ENCODE peak calls at places on chromosome 19, in seven cellular contexts. One of them, this sample, is unnamed.

GRCh38 chr19:57473646-57474045 is 3.7 kb downstream of the ZNF772 start:
- DNase-seq in GM13976: no peak
- DNase-seq in WTC11: no peak
- DNase-seq in cardiac fibroblast: peak
- DNase-seq in heart left ventricle: no peak
- DNase-seq in left ventricle myocardium inferior: no peak
- DNase-seq in H9: no peak
- DNase-seq in this sample: no peak

GRCh38 chr19:30567535-30568232 is 195.5 kb downstream of the ZNF536 start:
- DNase-seq in left ventricle myocardium inferior: no peak
- DNase-seq in cardiac fibroblast: no peak
- DNase-seq in GM13976: no peak
- DNase-seq in WTC11: no peak
- DNase-seq in H9: no peak
- DNase-seq in heart left ventricle: no peak
- DNase-seq in this sample: no peak

GRCh38 chr19:35901854-35902661 is at the start of gene HCST:
- DNase-seq in H9: no peak
- DNase-seq in WTC11: no peak
- DNase-seq in cardiac fibroblast: peak
- DNase-seq in GM13976: no peak
- DNase-seq in heart left ventricle: no peak
- DNase-seq in left ventricle myocardium inferior: no peak
- DNase-seq in this sample: no peak

GRCh38 chr19:13784731-13785452 is 10.4 kb upstream of the ZSWIM4 start:
- DNase-seq in WTC11: peak
- DNase-seq in left ventricle myocardium inferior: peak
- DNase-seq in GM13976: peak
- DNase-seq in heart left ventricle: peak
- DNase-seq in H9: peak
- DNase-seq in cardiac fibroblast: peak
- DNase-seq in this sample: peak

GRCh38 chr19:16075430-16076153 is 703 bp upstream of the TPM4 start:
- DNase-seq in GM13976: no peak
- DNase-seq in H9: no peak
- DNase-seq in cardiac fibroblast: peak
- DNase-seq in WTC11: no peak
- DNase-seq in left ventricle myocardium inferior: no peak
- DNase-seq in heart left ventricle: no peak
- DNase-seq in this sample: no peak

GRCh38 chr19:30068528-30069395 is 126.7 kb downstream of the URI1 start:
- DNase-seq in cardiac fibroblast: no peak
- DNase-seq in heart left ventricle: peak
- DNase-seq in WTC11: no peak
- DNase-seq in H9: peak
- DNase-seq in GM13976: no peak
- DNase-seq in left ventricle myocardium inferior: no peak
- DNase-seq in this sample: no peak

GRCh38 chr19:7395360-7395781 is 46.6 kb downstream of the ARHGEF18 start:
- DNase-seq in H9: no peak
- DNase-seq in GM13976: no peak
- DNase-seq in left ventricle myocardium inferior: no peak
- DNase-seq in heart left ventricle: no peak
- DNase-seq in WTC11: no peak
- DNase-seq in cardiac fibroblast: no peak
- DNase-seq in this sample: peak

GRCh38 chr19:36060430-36060829 is 5.7 kb downstream of the WDR62 start:
- DNase-seq in WTC11: peak
- DNase-seq in left ventricle myocardium inferior: peak
- DNase-seq in cardiac fibroblast: peak
- DNase-seq in GM13976: peak
- DNase-seq in heart left ventricle: peak
- DNase-seq in H9: peak
- DNase-seq in this sample: peak

GRCh38 chr19:53879145-53880037 is 2.6 kb upstream of the PRKCG start:
- DNase-seq in cardiac fibroblast: peak
- DNase-seq in left ventricle myocardium inferior: peak
- DNase-seq in H9: peak
- DNase-seq in WTC11: peak
- DNase-seq in heart left ventricle: peak
- DNase-seq in GM13976: peak
- DNase-seq in this sample: peak

GRCh38 chr19:5782945-5783919 is 1.3 kb downstream of the PRR22 start:
- DNase-seq in WTC11: no peak
- DNase-seq in heart left ventricle: no peak
- DNase-seq in GM13976: no peak
- DNase-seq in left ventricle myocardium inferior: no peak
- DNase-seq in cardiac fibroblast: no peak
- DNase-seq in H9: no peak
- DNase-seq in this sample: no peak

GRCh38 chr19:18668744-18669523 is 14.5 kb upstream of the CRTC1 start:
- DNase-seq in GM13976: no peak
- DNase-seq in heart left ventricle: no peak
- DNase-seq in cardiac fibroblast: no peak
- DNase-seq in left ventricle myocardium inferior: no peak
- DNase-seq in WTC11: no peak
- DNase-seq in H9: no peak
- DNase-seq in this sample: no peak

GRCh38 chr19:14310055-14310454 is 71.2 kb upstream of the ADGRE5 start:
- DNase-seq in WTC11: no peak
- DNase-seq in heart left ventricle: no peak
- DNase-seq in GM13976: peak
- DNase-seq in left ventricle myocardium inferior: no peak
- DNase-seq in cardiac fibroblast: no peak
- DNase-seq in H9: no peak
- DNase-seq in this sample: peak

GRCh38 chr19:41930926-41931592 is 2.8 kb upstream of the ERFL start:
- DNase-seq in cardiac fibroblast: no peak
- DNase-seq in GM13976: no peak
- DNase-seq in H9: peak
- DNase-seq in heart left ventricle: no peak
- DNase-seq in WTC11: peak
- DNase-seq in left ventricle myocardium inferior: no peak
- DNase-seq in this sample: no peak

GRCh38 chr19:44512326-44513298 is 12.3 kb upstream of the ZNF180 start:
- DNase-seq in left ventricle myocardium inferior: no peak
- DNase-seq in GM13976: peak
- DNase-seq in WTC11: peak
- DNase-seq in cardiac fibroblast: peak
- DNase-seq in H9: peak
- DNase-seq in heart left ventricle: no peak
- DNase-seq in this sample: no peak

GRCh38 chr19:6739884-6740588 is 556 bp downstream of the TRIP10 start:
- DNase-seq in H9: peak
- DNase-seq in left ventricle myocardium inferior: peak
- DNase-seq in heart left ventricle: peak
- DNase-seq in cardiac fibroblast: no peak
- DNase-seq in WTC11: peak
- DNase-seq in GM13976: peak
- DNase-seq in this sample: no peak

GRCh38 chr19:49515767-49516166 is 3.3 kb downstream of the FCGRT start:
- DNase-seq in WTC11: no peak
- DNase-seq in heart left ventricle: no peak
- DNase-seq in H9: no peak
- DNase-seq in left ventricle myocardium inferior: peak
- DNase-seq in cardiac fibroblast: peak
- DNase-seq in GM13976: no peak
- DNase-seq in this sample: peak

GRCh38 chr19:8320564-8321066 is 560 bp downstream of the NDUFA7 start:
- DNase-seq in left ventricle myocardium inferior: no peak
- DNase-seq in WTC11: no peak
- DNase-seq in heart left ventricle: no peak
- DNase-seq in cardiac fibroblast: peak
- DNase-seq in H9: no peak
- DNase-seq in GM13976: no peak
- DNase-seq in this sample: no peak

GRCh38 chr19:10009269-10009665 is 1.0 kb downstream of the COL5A3 start:
- DNase-seq in cardiac fibroblast: peak
- DNase-seq in heart left ventricle: peak
- DNase-seq in GM13976: peak
- DNase-seq in left ventricle myocardium inferior: peak
- DNase-seq in H9: peak
- DNase-seq in WTC11: peak
- DNase-seq in this sample: peak

GRCh38 chr19:45804140-45804958 is 10.8 kb downstream of the RSPH6A start:
- DNase-seq in left ventricle myocardium inferior: no peak
- DNase-seq in cardiac fibroblast: no peak
- DNase-seq in heart left ventricle: no peak
- DNase-seq in WTC11: no peak
- DNase-seq in H9: no peak
- DNase-seq in GM13976: no peak
- DNase-seq in this sample: no peak

GRCh38 chr19:18715416-18715815 is 31.9 kb downstream of the CRTC1 start:
- DNase-seq in heart left ventricle: no peak
- DNase-seq in left ventricle myocardium inferior: no peak
- DNase-seq in H9: no peak
- DNase-seq in GM13976: no peak
- DNase-seq in cardiac fibroblast: no peak
- DNase-seq in WTC11: no peak
- DNase-seq in this sample: no peak

GRCh38 chr19:29805026-29805925 is 6.5 kb upstream of the CCNE1 start:
- DNase-seq in cardiac fibroblast: peak
- DNase-seq in H9: no peak
- DNase-seq in GM13976: no peak
- DNase-seq in WTC11: no peak
- DNase-seq in heart left ventricle: no peak
- DNase-seq in left ventricle myocardium inferior: no peak
- DNase-seq in this sample: no peak

DNA sequence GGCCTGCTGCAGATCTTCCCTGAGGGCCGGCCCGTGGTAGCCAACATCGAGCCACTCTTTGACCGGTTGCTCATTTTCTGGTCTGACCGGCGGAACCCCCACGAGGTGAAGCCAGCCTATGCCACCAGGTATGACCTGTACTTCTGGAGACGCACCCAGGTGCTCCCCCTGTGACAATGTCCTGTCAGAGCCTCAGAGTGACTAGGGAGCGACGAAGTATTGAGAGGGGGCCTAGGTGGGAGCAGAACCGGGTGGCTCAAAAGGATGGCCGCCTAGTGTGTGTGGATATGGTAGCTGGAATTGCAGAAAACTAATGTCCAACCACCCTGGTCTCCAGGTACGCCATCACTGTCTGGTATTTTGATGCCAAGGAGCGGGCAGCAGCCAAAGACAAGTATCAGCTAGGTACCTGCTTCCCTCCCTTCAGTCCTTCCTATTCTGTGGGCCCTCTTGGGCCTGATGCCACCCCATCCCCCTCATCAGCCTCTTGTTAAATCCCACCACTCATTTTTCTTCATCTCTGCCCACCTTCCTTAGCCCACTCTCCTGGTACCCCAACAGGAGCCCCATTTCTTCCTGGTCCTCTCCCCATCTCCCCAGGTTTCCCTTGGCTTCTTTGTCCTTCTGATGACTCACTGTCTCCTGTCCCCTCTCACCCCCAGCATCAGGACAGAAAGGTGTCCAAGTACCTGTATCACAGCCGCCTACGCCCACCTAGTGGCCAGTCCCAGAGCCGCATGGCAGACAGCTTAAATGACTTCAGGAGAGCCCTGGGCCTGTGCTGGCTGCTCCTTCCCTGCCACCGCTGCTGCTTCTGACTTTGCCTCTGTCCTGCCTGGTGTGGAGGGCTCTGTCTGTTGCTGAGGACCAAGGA is 8.4 kb downstream of the EGLN2 start:
- DNase-seq in H9: peak
- DNase-seq in heart left ventricle: no peak
- DNase-seq in GM13976: no peak
- DNase-seq in left ventricle myocardium inferior: no peak
- DNase-seq in WTC11: peak
- DNase-seq in cardiac fibroblast: no peak
- DNase-seq in this sample: no peak
- TF ChIP-seq CTCF in H9: peak
- TF ChIP-seq CTCF in heart left ventricle: peak
- TF ChIP-seq CTCF in GM13976: no peak
- TF ChIP-seq CTCF in left ventricle myocardium inferior: peak
- TF ChIP-seq CTCF in WTC11: no peak
- TF ChIP-seq CTCF in cardiac fibroblast: peak
- TF ChIP-seq CTCF in this sample: peak

DNA sequence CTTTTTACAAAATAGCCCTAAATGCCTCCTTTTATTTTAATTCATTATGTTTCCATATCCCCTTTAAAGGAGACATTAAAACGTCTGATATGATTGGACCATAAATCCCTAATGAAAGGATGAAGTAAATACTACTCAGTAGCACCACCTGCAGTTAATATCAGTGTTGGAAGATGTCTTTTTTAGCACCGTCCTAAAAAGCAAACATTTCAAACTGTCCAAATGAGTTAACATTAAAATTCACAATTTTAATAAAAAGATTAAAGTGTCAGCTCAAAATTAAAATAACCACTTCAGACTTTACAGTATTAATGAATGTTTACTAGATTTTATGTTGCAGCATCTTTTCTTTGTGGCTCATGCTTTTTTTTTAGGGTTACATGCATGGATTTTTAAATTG is 12.3 kb downstream of the ZNF507 start:
- DNase-seq in GM13976: no peak
- DNase-seq in WTC11: no peak
- DNase-seq in heart left ventricle: no peak
- DNase-seq in cardiac fibroblast: peak
- DNase-seq in left ventricle myocardium inferior: no peak
- DNase-seq in H9: no peak
- DNase-seq in this sample: no peak
- TF ChIP-seq CTCF in GM13976: no peak
- TF ChIP-seq CTCF in WTC11: no peak
- TF ChIP-seq CTCF in heart left ventricle: peak
- TF ChIP-seq CTCF in cardiac fibroblast: peak
- TF ChIP-seq CTCF in left ventricle myocardium inferior: peak
- TF ChIP-seq CTCF in H9: peak
- TF ChIP-seq CTCF in this sample: peak

GRCh38 chr19:19732579-19733501 is at the start of gene ZNF14:
- DNase-seq in left ventricle myocardium inferior: peak
- DNase-seq in H9: peak
- DNase-seq in GM13976: peak
- DNase-seq in WTC11: peak
- DNase-seq in cardiac fibroblast: peak
- DNase-seq in heart left ventricle: peak
- DNase-seq in this sample: peak
- TF ChIP-seq CTCF in left ventricle myocardium inferior: peak
- TF ChIP-seq CTCF in H9: peak
- TF ChIP-seq CTCF in GM13976: peak
- TF ChIP-seq CTCF in WTC11: no peak
- TF ChIP-seq CTCF in cardiac fibroblast: peak
- TF ChIP-seq CTCF in heart left ventricle: peak
- TF ChIP-seq CTCF in this sample: no peak

DNA sequence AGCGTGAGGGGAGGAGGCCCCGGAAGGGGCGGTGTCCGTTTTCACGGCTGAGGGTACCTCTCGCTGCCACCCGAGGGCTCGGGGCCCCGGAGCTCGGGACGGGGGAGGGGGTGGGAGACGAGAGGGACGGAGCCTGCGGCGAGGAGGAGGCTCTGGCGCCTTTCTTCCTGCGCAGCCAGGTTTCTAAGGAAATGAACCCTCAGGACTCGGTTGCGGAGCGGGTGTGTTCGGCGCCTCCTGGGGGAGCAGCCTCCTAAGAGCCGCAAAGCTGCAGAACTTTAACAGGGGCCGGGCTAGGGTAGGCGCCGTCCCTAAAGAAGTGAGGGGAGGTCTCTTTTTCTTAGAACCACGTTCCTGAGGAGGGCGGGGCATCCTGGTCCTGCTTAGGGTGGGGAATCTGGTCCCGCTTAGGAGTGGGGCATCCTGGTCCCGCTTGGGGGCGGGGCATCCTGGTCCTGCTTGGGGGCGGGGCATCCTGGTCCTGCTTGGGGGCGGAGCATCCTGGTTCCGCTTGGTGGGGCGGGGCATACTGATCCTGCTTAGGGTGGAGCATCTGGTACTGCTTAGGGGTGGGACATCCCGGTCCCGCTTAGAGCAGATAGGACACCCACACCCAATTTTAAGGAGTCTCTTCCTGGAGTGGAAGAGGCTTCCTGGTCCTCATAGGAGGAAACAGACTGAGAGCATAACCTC is 6.2 kb downstream of the SYT5 start:
- DNase-seq in GM13976: no peak
- DNase-seq in WTC11: peak
- DNase-seq in heart left ventricle: peak
- DNase-seq in cardiac fibroblast: peak
- DNase-seq in H9: peak
- DNase-seq in left ventricle myocardium inferior: peak
- DNase-seq in this sample: peak
- TF ChIP-seq CTCF in GM13976: no peak
- TF ChIP-seq CTCF in WTC11: no peak
- TF ChIP-seq CTCF in heart left ventricle: no peak
- TF ChIP-seq CTCF in cardiac fibroblast: no peak
- TF ChIP-seq CTCF in H9: peak
- TF ChIP-seq CTCF in left ventricle myocardium inferior: no peak
- TF ChIP-seq CTCF in this sample: no peak